ENCODE peak calls at places on chromosomes 7 and 10, in eight cellular contexts. Q is CD8-positive, alpha-beta memory T cell; I is COR-L47; F is T47D; L is naive B cell; Y is activated CD8-positive, alpha-beta memory T cell treated with anti-CD3 and anti-CD28 coated beads, Interleukin-2, amount 50 U/mL, for 4 hours; T is ACHN; V is hepatocyte. J is an unnamed sample.

GRCh38 chr10:34697366-34698247 is 117.5 kb downstream of the PARD3 start:
- DNase-seq in F (no peak), Y (no peak), L (no peak), I (no peak), V (no peak), Q (no peak), T (peak), J (no peak)

GRCh38 chr7:65475734-65476319 is 102.2 kb downstream of the ZNF92 start:
- DNase-seq in L (peak), V (no peak), F (peak), Y (no peak), Q (peak), I (no peak), T (no peak), J (no peak)

GRCh38 chr7:93551063-93551895 is 23.2 kb downstream of the CALCR start:
- DNase-seq in F (peak), T (peak), Q (no peak), L (no peak), Y (no peak), I (peak), V (peak), J (no peak)

GRCh38 chr10:88693392-88694020 is 12.5 kb upstream of the LIPK start:
- DNase-seq in L (no peak), V (no peak), Y (no peak), F (peak), T (peak), Q (no peak), I (no peak), J (no peak)

GRCh38 chr10:74322141-74322540 is 171.1 kb downstream of the ADK start:
- DNase-seq in V (no peak), Y (no peak), L (no peak), Q (no peak), F (no peak), I (no peak), T (no peak), J (no peak)

GRCh38 chr7:132656846-132657776 is 80.8 kb upstream of the PLXNA4 start:
- DNase-seq in I (no peak), Y (no peak), V (no peak), Q (no peak), T (peak), F (peak), L (no peak), J (no peak)

GRCh38 chr7:139620676-139621344 is 97.3 kb downstream of the CLEC2L start:
- DNase-seq in L (no peak), Y (peak), V (peak), T (peak), Q (peak), I (peak), F (peak), J (peak)

GRCh38 chr10:113446739-113447138 is 106.1 kb upstream of the HABP2 start:
- DNase-seq in Q (no peak), I (no peak), L (no peak), Y (no peak), V (peak), T (no peak), F (no peak), J (no peak)

GRCh38 chr7:93773446-93773845 is 117.1 kb downstream of the TFPI2 start:
- DNase-seq in I (no peak), Y (no peak), F (no peak), V (no peak), Q (no peak), T (no peak), L (no peak), J (no peak)

GRCh38 chr7:25846722-25847121 is 305.3 kb upstream of the NFE2L3 start:
- DNase-seq in F (peak), T (peak), Y (no peak), Q (no peak), V (peak), L (no peak), I (peak), J (no peak)

GRCh38 chr7:36787933-36788378 is 63.7 kb upstream of the AOAH start:
- DNase-seq in F (no peak), V (no peak), T (no peak), Y (no peak), Q (peak), I (no peak), L (no peak), J (no peak)

GRCh38 chr10:114297136-114297705 is 58.2 kb downstream of the VWA2 start:
- DNase-seq in V (no peak), F (no peak), T (no peak), I (no peak), Q (no peak), L (no peak), Y (no peak), J (no peak)

GRCh38 chr7:114099337-114099736 is 180.5 kb upstream of the PPP1R3A start:
- DNase-seq in I (no peak), T (no peak), F (no peak), Q (no peak), L (no peak), V (no peak), Y (no peak), J (no peak)

GRCh38 chr10:50631052-50631451 is 7.3 kb upstream of the SGMS1 start:
- DNase-seq in V (no peak), Q (no peak), I (no peak), T (no peak), F (no peak), Y (no peak), L (no peak), J (no peak)

GRCh38 chr10:70492786-70493659 is 14.5 kb downstream of the PALD1 start:
- DNase-seq in T (no peak), V (no peak), Y (no peak), L (peak), I (no peak), Q (no peak), F (no peak), J (no peak)

GRCh38 chr7:78254397-78255055 is 456.0 kb downstream of the PHTF2 start:
- DNase-seq in L (no peak), V (no peak), T (no peak), Y (no peak), F (peak), I (no peak), Q (no peak), J (no peak)

GRCh38 chr10:23439452-23439919 is 611 bp downstream of the OTUD1 start:
- DNase-seq in I (no peak), L (no peak), Q (no peak), F (peak), Y (no peak), V (no peak), T (peak), J (peak)

GRCh38 chr7:117682681-117683385 is 190.4 kb downstream of the CTTNBP2 start:
- DNase-seq in Y (no peak), I (no peak), L (no peak), F (no peak), Q (no peak), T (no peak), V (peak), J (no peak)

GRCh38 chr7:135406908-135407307 is 103.0 kb downstream of the CNOT4 start:
- DNase-seq in F (no peak), V (no peak), Y (no peak), I (no peak), L (no peak), Q (no peak), T (no peak), J (no peak)

GRCh38 chr7:140512317-140513000 is 33.2 kb upstream of the MKRN1 start:
- DNase-seq in F (peak), V (peak), Y (no peak), Q (no peak), L (no peak), T (no peak), I (peak), J (peak)

GRCh38 chr10:83987216-83987615 is 152.1 kb upstream of the GHITM start:
- DNase-seq in T (no peak), Y (no peak), F (no peak), L (no peak), V (no peak), I (no peak), Q (no peak), J (no peak)

GRCh38 chr7:83267141-83267631 is 104.5 kb upstream of the PCLO start:
- DNase-seq in Y (no peak), Q (no peak), T (no peak), V (peak), F (peak), L (no peak), I (no peak), J (no peak)

GRCh38 chr10:89518876-89519842 is 16.2 kb downstream of the SLC16A12 start:
- DNase-seq in V (peak), T (no peak), L (no peak), Y (no peak), F (no peak), Q (no peak), I (no peak), J (no peak)

GRCh38 chr10:69831231-69831855 is 29.6 kb downstream of the COL13A1 start:
- DNase-seq in V (no peak), I (no peak), F (no peak), Q (no peak), T (peak), L (no peak), Y (no peak), J (no peak)

GRCh38 chr7:5695037-5695708 is 86.3 kb downstream of the RNF216 start:
- DNase-seq in L (peak), V (peak), Y (peak), F (no peak), I (no peak), T (peak), Q (peak), J (no peak)